ENCODE peak calls at places on chromosomes 11 and 22, in eight cellular contexts. One of them, this sample, is unnamed.

GRCh38 chr11:5103066-5103465 is 33.7 kb downstream of the OR52E1 start:
- DNase-seq in pancreas: no peak
- DNase-seq in left ventricle myocardium inferior: no peak
- DNase-seq in uterus: no peak
- DNase-seq in A549: no peak
- DNase-seq in fibroblast of lung: no peak
- DNase-seq in upper lobe of right lung: no peak
- DNase-seq in endothelial cell of umbilical vein: no peak
- DNase-seq in this sample: no peak

GRCh38 chr22:50059881-50060262 is 1.8 kb upstream of the TTLL8 start:
- DNase-seq in pancreas: no peak
- DNase-seq in left ventricle myocardium inferior: no peak
- DNase-seq in uterus: no peak
- DNase-seq in A549: no peak
- DNase-seq in fibroblast of lung: no peak
- DNase-seq in upper lobe of right lung: no peak
- DNase-seq in endothelial cell of umbilical vein: no peak
- DNase-seq in this sample: peak; percentile 14

GRCh38 chr11:69402251-69402892 is 79.1 kb upstream of the LINC01488 start:
- DNase-seq in pancreas: no peak
- DNase-seq in left ventricle myocardium inferior: no peak
- DNase-seq in uterus: no peak
- DNase-seq in A549: no peak
- DNase-seq in fibroblast of lung: no peak
- DNase-seq in upper lobe of right lung: no peak
- DNase-seq in endothelial cell of umbilical vein: no peak
- DNase-seq in this sample: no peak

GRCh38 chr11:42422094-42422493 is 889.7 kb upstream of the API5 start:
- DNase-seq in pancreas: no peak
- DNase-seq in left ventricle myocardium inferior: no peak
- DNase-seq in uterus: no peak
- DNase-seq in A549: no peak
- DNase-seq in fibroblast of lung: peak; percentile 68
- DNase-seq in upper lobe of right lung: no peak
- DNase-seq in endothelial cell of umbilical vein: no peak
- DNase-seq in this sample: no peak

GRCh38 chr11:121452609-121453150 is at the start of gene SORL1-AS1:
- DNase-seq in pancreas: peak; percentile 23
- DNase-seq in left ventricle myocardium inferior: no peak
- DNase-seq in uterus: no peak
- DNase-seq in A549: peak; percentile 3
- DNase-seq in fibroblast of lung: no peak
- DNase-seq in upper lobe of right lung: no peak
- DNase-seq in endothelial cell of umbilical vein: no peak
- DNase-seq in this sample: peak; percentile 63

GRCh38 chr22:25908212-25908611 is 166.2 kb downstream of the MYO18B start:
- DNase-seq in pancreas: no peak
- DNase-seq in left ventricle myocardium inferior: no peak
- DNase-seq in uterus: no peak
- DNase-seq in A549: no peak
- DNase-seq in fibroblast of lung: no peak
- DNase-seq in upper lobe of right lung: no peak
- DNase-seq in endothelial cell of umbilical vein: no peak
- DNase-seq in this sample: no peak

GRCh38 chr22:31305194-31305593 is 12.9 kb upstream of the PIK3IP1 start:
- DNase-seq in pancreas: no peak
- DNase-seq in left ventricle myocardium inferior: no peak
- DNase-seq in uterus: no peak
- DNase-seq in A549: no peak
- DNase-seq in fibroblast of lung: no peak
- DNase-seq in upper lobe of right lung: no peak
- DNase-seq in endothelial cell of umbilical vein: no peak
- DNase-seq in this sample: no peak

GRCh38 chr11:14499178-14499559 is 442 bp downstream of the COPB1 start:
- DNase-seq in pancreas: peak; percentile 30
- DNase-seq in left ventricle myocardium inferior: peak; percentile 25
- DNase-seq in uterus: peak; percentile 30
- DNase-seq in A549: peak; percentile 19
- DNase-seq in fibroblast of lung: no peak
- DNase-seq in upper lobe of right lung: no peak
- DNase-seq in endothelial cell of umbilical vein: peak; percentile 32
- DNase-seq in this sample: peak; percentile 65

GRCh38 chr11:77089004-77089545 is 13.6 kb upstream of the OMP start:
- DNase-seq in pancreas: no peak
- DNase-seq in left ventricle myocardium inferior: peak; percentile 3
- DNase-seq in uterus: no peak
- DNase-seq in A549: no peak
- DNase-seq in fibroblast of lung: no peak
- DNase-seq in upper lobe of right lung: peak; percentile 50
- DNase-seq in endothelial cell of umbilical vein: no peak
- DNase-seq in this sample: no peak

GRCh38 chr11:119318240-119319135 is 1.6 kb upstream of the MCAM start:
- DNase-seq in pancreas: no peak
- DNase-seq in left ventricle myocardium inferior: no peak
- DNase-seq in uterus: peak; percentile 63
- DNase-seq in A549: no peak
- DNase-seq in fibroblast of lung: peak; percentile 81
- DNase-seq in upper lobe of right lung: no peak
- DNase-seq in endothelial cell of umbilical vein: peak; percentile 81
- DNase-seq in this sample: no peak

GRCh38 chr11:62497132-62497915 is 49.3 kb downstream of the AHNAK start:
- DNase-seq in pancreas: no peak
- DNase-seq in left ventricle myocardium inferior: no peak
- DNase-seq in uterus: no peak
- DNase-seq in A549: peak; percentile 85
- DNase-seq in fibroblast of lung: peak; percentile 73
- DNase-seq in upper lobe of right lung: no peak
- DNase-seq in endothelial cell of umbilical vein: peak; percentile 68
- DNase-seq in this sample: no peak

GRCh38 chr11:83425137-83425466 is 138.9 kb upstream of the CCDC90B start:
- DNase-seq in pancreas: no peak
- DNase-seq in left ventricle myocardium inferior: no peak
- DNase-seq in uterus: no peak
- DNase-seq in A549: no peak
- DNase-seq in fibroblast of lung: no peak
- DNase-seq in upper lobe of right lung: no peak
- DNase-seq in endothelial cell of umbilical vein: no peak
- DNase-seq in this sample: no peak

GRCh38 chr11:83317757-83318548 is 31.8 kb upstream of the CCDC90B start:
- DNase-seq in pancreas: no peak
- DNase-seq in left ventricle myocardium inferior: no peak
- DNase-seq in uterus: no peak
- DNase-seq in A549: no peak
- DNase-seq in fibroblast of lung: no peak
- DNase-seq in upper lobe of right lung: no peak
- DNase-seq in endothelial cell of umbilical vein: no peak
- DNase-seq in this sample: no peak

GRCh38 chr11:43268161-43268560 is 43.6 kb upstream of the API5 start:
- DNase-seq in pancreas: peak; percentile 42
- DNase-seq in left ventricle myocardium inferior: peak; percentile 61
- DNase-seq in uterus: no peak
- DNase-seq in A549: no peak
- DNase-seq in fibroblast of lung: no peak
- DNase-seq in upper lobe of right lung: no peak
- DNase-seq in endothelial cell of umbilical vein: no peak
- DNase-seq in this sample: no peak

GRCh38 chr11:65479184-65480145 is 19.4 kb upstream of the MALAT1 start:
- DNase-seq in pancreas: peak; percentile 74
- DNase-seq in left ventricle myocardium inferior: peak; percentile 48
- DNase-seq in uterus: peak; percentile 92
- DNase-seq in A549: peak; percentile 86
- DNase-seq in fibroblast of lung: peak; percentile 89
- DNase-seq in upper lobe of right lung: peak; percentile 45
- DNase-seq in endothelial cell of umbilical vein: peak; percentile 74
- DNase-seq in this sample: no peak

GRCh38 chr11:102451693-102452460 is 688 bp downstream of the TMEM123 start:
- DNase-seq in pancreas: peak; percentile 50
- DNase-seq in left ventricle myocardium inferior: peak; percentile 70
- DNase-seq in uterus: peak; percentile 49
- DNase-seq in A549: peak; percentile 57
- DNase-seq in fibroblast of lung: peak; percentile 49
- DNase-seq in upper lobe of right lung: peak; percentile 85
- DNase-seq in endothelial cell of umbilical vein: peak; percentile 70
- DNase-seq in this sample: peak; percentile 81
- TF ChIP-seq CTCF in pancreas: no peak
- TF ChIP-seq CTCF in left ventricle myocardium inferior: no peak
- TF ChIP-seq CTCF in uterus: no peak
- TF ChIP-seq CTCF in A549: no peak
- TF ChIP-seq CTCF in fibroblast of lung: no peak
- TF ChIP-seq CTCF in upper lobe of right lung: peak; percentile 20
- TF ChIP-seq CTCF in endothelial cell of umbilical vein: no peak
- TF ChIP-seq CTCF in this sample: no peak

GRCh38 chr11:19244621-19245020 is 3.9 kb upstream of the E2F8 start:
- DNase-seq in pancreas: no peak
- DNase-seq in left ventricle myocardium inferior: no peak
- DNase-seq in uterus: no peak
- DNase-seq in A549: no peak
- DNase-seq in fibroblast of lung: no peak
- DNase-seq in upper lobe of right lung: no peak
- DNase-seq in endothelial cell of umbilical vein: no peak
- DNase-seq in this sample: no peak
- H3K27ac ChIP-seq in pancreas: no peak overlapping the region
- H3K27ac ChIP-seq in left ventricle myocardium inferior: no peak overlapping the region
- H3K27ac ChIP-seq in uterus: no peak overlapping the region
- H3K27ac ChIP-seq in A549: no peak overlapping the region
- H3K27ac ChIP-seq in fibroblast of lung: no peak overlapping the region
- H3K27ac ChIP-seq in upper lobe of right lung: no peak overlapping the region
- H3K27ac ChIP-seq in endothelial cell of umbilical vein: no peak overlapping the region
- H3K27ac ChIP-seq in this sample: no peak overlapping the region

GRCh38 chr11:67586568-67587250 is 3.1 kb downstream of the GSTP1 start:
- DNase-seq in pancreas: no peak
- DNase-seq in left ventricle myocardium inferior: no peak
- DNase-seq in uterus: no peak
- DNase-seq in A549: no peak
- DNase-seq in fibroblast of lung: no peak
- DNase-seq in upper lobe of right lung: no peak
- DNase-seq in endothelial cell of umbilical vein: no peak
- DNase-seq in this sample: no peak

GRCh38 chr11:67584205-67584880 is 731 bp downstream of the GSTP1 start:
- DNase-seq in pancreas: peak; percentile 87
- DNase-seq in left ventricle myocardium inferior: peak; percentile 75
- DNase-seq in uterus: peak; percentile 77
- DNase-seq in A549: no peak
- DNase-seq in fibroblast of lung: peak; percentile 62
- DNase-seq in upper lobe of right lung: peak; percentile 93
- DNase-seq in endothelial cell of umbilical vein: peak; percentile 48
- DNase-seq in this sample: peak; percentile 73

GRCh38 chr11:67583319-67584204 is at the start of gene GSTP1:
- DNase-seq in pancreas: peak; percentile 85
- DNase-seq in left ventricle myocardium inferior: peak; percentile 94
- DNase-seq in uterus: peak; percentile 94
- DNase-seq in A549: peak; percentile 90
- DNase-seq in fibroblast of lung: peak; percentile 87
- DNase-seq in upper lobe of right lung: peak; percentile 96
- DNase-seq in endothelial cell of umbilical vein: peak; percentile 94
- DNase-seq in this sample: peak; percentile 75

GRCh38 chr11:67585911-67586310 is 2.3 kb downstream of the GSTP1 start:
- DNase-seq in pancreas: no peak
- DNase-seq in left ventricle myocardium inferior: no peak
- DNase-seq in uterus: no peak
- DNase-seq in A549: no peak
- DNase-seq in fibroblast of lung: no peak
- DNase-seq in upper lobe of right lung: no peak
- DNase-seq in endothelial cell of umbilical vein: no peak
- DNase-seq in this sample: no peak

GRCh38 chr11:67584881-67585873 is 1.6 kb downstream of the GSTP1 start:
- DNase-seq in pancreas: no peak
- DNase-seq in left ventricle myocardium inferior: no peak
- DNase-seq in uterus: no peak
- DNase-seq in A549: no peak
- DNase-seq in fibroblast of lung: no peak
- DNase-seq in upper lobe of right lung: no peak
- DNase-seq in endothelial cell of umbilical vein: no peak
- DNase-seq in this sample: no peak
- H3K4me3 ChIP-seq in pancreas: peak overlapping the region; percentile 54
- H3K4me3 ChIP-seq in left ventricle myocardium inferior: peak overlapping the region; percentile 91
- H3K4me3 ChIP-seq in uterus: peak overlapping the region; percentile 96
- H3K4me3 ChIP-seq in A549: peak overlapping the region; percentile 92
- H3K4me3 ChIP-seq in fibroblast of lung: peak overlapping the region; percentile 83
- H3K4me3 ChIP-seq in upper lobe of right lung: peak overlapping the region; percentile 92
- H3K4me3 ChIP-seq in endothelial cell of umbilical vein: peak overlapping the region; percentile 68
- H3K4me3 ChIP-seq in this sample: no peak overlapping the region

GRCh38 chr11:73762732-73763131 is 1.9 kb upstream of the RAB6A start:
- DNase-seq in pancreas: no peak
- DNase-seq in left ventricle myocardium inferior: no peak
- DNase-seq in uterus: no peak
- DNase-seq in A549: no peak
- DNase-seq in fibroblast of lung: no peak
- DNase-seq in upper lobe of right lung: no peak
- DNase-seq in endothelial cell of umbilical vein: no peak
- DNase-seq in this sample: no peak

GRCh38 chr11:73761403-73761945 is 600 bp upstream of the RAB6A start:
- DNase-seq in pancreas: peak; percentile 22
- DNase-seq in left ventricle myocardium inferior: no peak
- DNase-seq in uterus: peak; percentile 29
- DNase-seq in A549: no peak
- DNase-seq in fibroblast of lung: no peak
- DNase-seq in upper lobe of right lung: no peak
- DNase-seq in endothelial cell of umbilical vein: no peak
- DNase-seq in this sample: peak; percentile 32

GRCh38 chr11:73759520-73760065 is 1.3 kb downstream of the RAB6A start:
- DNase-seq in pancreas: no peak
- DNase-seq in left ventricle myocardium inferior: no peak
- DNase-seq in uterus: no peak
- DNase-seq in A549: peak; percentile 26
- DNase-seq in fibroblast of lung: peak; percentile 34
- DNase-seq in upper lobe of right lung: no peak
- DNase-seq in endothelial cell of umbilical vein: peak; percentile 60
- DNase-seq in this sample: no peak

GRCh38 chr11:73760066-73760679 is 701 bp downstream of the RAB6A start:
- DNase-seq in pancreas: peak; percentile 46
- DNase-seq in left ventricle myocardium inferior: peak; percentile 50
- DNase-seq in uterus: peak; percentile 47
- DNase-seq in A549: peak; percentile 48
- DNase-seq in fibroblast of lung: peak; percentile 37
- DNase-seq in upper lobe of right lung: peak; percentile 81
- DNase-seq in endothelial cell of umbilical vein: peak; percentile 49
- DNase-seq in this sample: peak; percentile 74

DNA sequence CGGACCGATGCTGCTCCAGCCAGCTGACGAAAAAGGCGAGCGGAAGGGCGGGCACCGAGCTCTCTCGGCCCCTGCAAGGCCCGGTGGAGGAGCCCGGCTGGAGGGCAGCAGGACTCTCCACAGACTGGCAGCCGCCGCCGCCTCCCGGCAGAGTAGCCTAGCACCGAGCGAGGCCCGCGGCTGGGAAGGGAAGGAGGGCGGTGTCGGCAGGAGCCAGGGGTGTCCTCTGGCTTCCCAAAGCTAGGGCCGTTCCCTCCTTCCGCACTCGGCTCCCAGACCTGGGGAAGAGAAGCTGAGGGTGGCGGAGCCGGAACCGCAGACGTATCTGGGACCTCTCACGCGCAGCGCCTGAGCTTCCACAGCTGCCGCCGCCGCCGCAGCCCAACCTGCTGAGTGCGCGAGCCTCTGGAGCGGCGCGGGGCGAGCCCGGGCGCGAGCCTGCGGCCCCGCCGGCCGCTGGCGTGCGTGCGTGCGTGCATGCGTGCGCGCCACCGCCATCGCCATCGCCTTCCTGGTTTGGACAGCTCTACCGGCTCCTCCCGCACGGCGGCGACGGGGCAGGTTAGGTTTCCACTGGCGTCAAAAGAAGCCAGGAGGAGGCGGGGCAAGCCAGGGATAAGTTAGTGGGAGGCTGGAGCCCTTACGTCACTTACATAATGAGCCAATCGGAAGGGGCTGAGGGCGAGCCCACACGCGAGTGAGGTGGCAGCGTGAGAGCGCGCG is at the start of gene RAB6A:
- DNase-seq in pancreas: peak; percentile 100
- DNase-seq in left ventricle myocardium inferior: peak; percentile 100
- DNase-seq in uterus: peak; percentile 100
- DNase-seq in A549: peak; percentile 99
- DNase-seq in fibroblast of lung: peak; percentile 99
- DNase-seq in upper lobe of right lung: peak; percentile 100
- DNase-seq in endothelial cell of umbilical vein: peak; percentile 100
- DNase-seq in this sample: peak; percentile 100
- TF ChIP-seq CTCF in pancreas: peak; percentile 17
- TF ChIP-seq CTCF in left ventricle myocardium inferior: peak; percentile 52
- TF ChIP-seq CTCF in uterus: peak; percentile 57
- TF ChIP-seq CTCF in A549: no peak
- TF ChIP-seq CTCF in fibroblast of lung: peak; percentile 16
- TF ChIP-seq CTCF in upper lobe of right lung: peak; percentile 45
- TF ChIP-seq CTCF in endothelial cell of umbilical vein: peak; percentile 32
- TF ChIP-seq CTCF in this sample: peak; percentile 62